ENCODE peak calls at places on chromosome 15, in five cellular contexts. O, E, N, D and K are unnamed samples.

GRCh38 chr15:85897818-85898717 is 103.3 kb upstream of the KLHL25 start:
- DNase-seq in O (no peak), E (no peak), N (no peak), D (peak), K (no peak)

GRCh38 chr15:87604857-87605446 is 651.6 kb downstream of the NTRK3 start:
- DNase-seq in O (no peak), E (peak), N (no peak), D (no peak), K (no peak)

GRCh38 chr15:43868412-43868811 is 41.6 kb downstream of the WDR76 start:
- DNase-seq in O (no peak), E (no peak), N (no peak), D (no peak), K (no peak)

GRCh38 chr15:90701880-90702630 is 15.1 kb upstream of the BLM start:
- DNase-seq in O (no peak), E (no peak), N (no peak), D (no peak), K (no peak)

GRCh38 chr15:101220060-101220459 is 31.8 kb downstream of the CHSY1 start:
- DNase-seq in O (no peak), E (no peak), N (no peak), D (no peak), K (no peak)

GRCh38 chr15:81189583-81190283 is 6.9 kb upstream of the IL16 start:
- DNase-seq in O (peak), E (no peak), N (peak), D (no peak), K (peak)

GRCh38 chr15:76340198-76340801 is 3.7 kb downstream of the ISL2 start:
- DNase-seq in O (no peak), E (peak), N (no peak), D (no peak), K (peak)

GRCh38 chr15:77091072-77091471 is 20.2 kb upstream of the TSPAN3 start:
- DNase-seq in O (no peak), E (no peak), N (no peak), D (no peak), K (no peak)

GRCh38 chr15:39744334-39745103 is 38.1 kb downstream of the FSIP1 start:
- DNase-seq in O (no peak), E (no peak), N (no peak), D (no peak), K (no peak)

GRCh38 chr15:80866936-80867335 is 87.8 kb downstream of the CEMIP start:
- DNase-seq in O (no peak), E (no peak), N (no peak), D (peak), K (no peak)

DNA sequence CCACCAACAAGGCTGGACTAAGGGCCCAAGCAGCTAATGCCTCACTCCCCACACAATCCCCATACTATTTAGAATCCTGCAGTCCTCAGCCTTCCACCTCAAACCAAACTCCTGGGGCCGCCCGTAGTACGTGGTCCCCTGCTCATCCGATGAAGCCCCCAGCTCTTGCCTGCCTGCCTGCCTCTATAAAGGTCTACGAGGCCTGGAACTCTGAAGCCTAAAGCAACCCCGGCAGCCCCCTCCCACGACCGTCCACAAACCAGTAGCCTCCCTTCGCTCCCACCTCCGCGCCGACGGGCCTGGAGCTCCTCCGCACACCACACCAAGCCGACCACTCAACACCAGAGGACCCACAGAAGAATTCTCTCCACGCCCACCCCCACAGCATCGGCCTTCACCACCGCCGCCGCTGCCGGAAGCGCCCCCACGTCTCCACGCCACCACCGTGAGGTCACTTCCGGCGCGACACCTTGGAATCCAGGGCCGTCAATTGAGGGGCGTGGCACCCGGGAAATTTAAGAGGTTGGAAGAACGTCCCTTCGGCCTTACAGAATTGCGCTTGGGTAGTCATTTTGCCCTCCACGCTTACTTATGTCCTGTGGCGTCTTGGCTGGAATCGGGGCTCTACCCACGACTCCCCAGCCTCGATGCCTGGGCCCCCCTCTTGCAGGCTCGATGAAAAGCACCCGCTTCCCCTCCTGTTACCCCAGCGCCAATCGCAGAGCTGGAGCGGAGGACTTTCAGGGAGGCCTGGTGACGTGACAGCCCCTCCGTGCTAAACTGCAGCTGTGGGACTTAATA is at the start of gene EDC3:
- DNase-seq in O (peak), E (peak), N (peak), D (peak), K (peak)
- H3K4ac ChIP-seq in O (peak), E (no peak), N (peak), D (peak), K (peak)

GRCh38 chr15:32030795-32031194 is 480 bp downstream of the CHRNA7 start:
- DNase-seq in O (no peak), E (no peak), N (no peak), D (no peak), K (no peak)
- H3K14ac ChIP-seq in O (no peak), E (peak), N (no peak), D (no peak), K (no peak)

DNA sequence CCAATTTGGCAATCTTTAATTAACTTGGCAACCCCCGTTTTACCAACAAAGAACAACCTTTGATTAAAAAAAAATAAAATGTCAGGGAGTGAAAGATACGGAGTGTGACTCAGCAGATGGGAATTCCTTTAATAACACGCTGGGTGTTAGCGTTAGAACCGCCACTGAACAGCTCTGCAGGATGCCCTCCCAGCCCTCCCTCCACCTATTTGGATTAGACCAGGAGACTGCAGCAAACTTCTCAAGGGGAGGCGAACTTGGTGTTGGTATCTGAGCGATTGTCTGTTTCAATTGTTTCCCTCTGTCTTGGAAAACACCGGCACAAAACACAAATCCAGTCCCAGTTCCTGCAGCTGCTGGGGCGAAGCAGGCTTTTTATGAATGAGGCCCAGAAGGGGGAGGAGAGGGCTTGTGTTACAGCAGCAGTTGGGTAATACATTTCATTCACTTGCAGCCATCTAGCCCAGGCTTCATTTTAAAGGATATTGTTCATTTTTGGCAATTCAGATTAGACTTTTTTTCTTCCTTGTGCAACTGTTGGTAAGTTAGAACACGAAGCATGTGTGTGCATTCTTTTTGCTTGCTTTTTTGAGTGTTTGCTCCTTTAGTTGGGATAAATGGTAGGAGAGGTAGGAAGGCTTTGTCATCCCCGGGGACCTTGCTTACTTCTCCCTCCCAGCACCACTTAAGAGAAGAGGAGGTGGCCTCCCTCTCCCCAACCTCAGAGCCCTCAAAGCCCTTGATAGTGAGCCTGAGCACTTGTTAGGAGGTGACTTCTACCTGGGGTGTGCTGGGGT is 152.3 kb downstream of the IGF1R start:
- DNase-seq in O (peak), E (peak), N (peak), D (peak), K (peak)
- H3K4ac ChIP-seq in O (peak), E (no peak), N (peak), D (no peak), K (peak)

GRCh38 chr15:59104602-59104911 is 389 bp upstream of the CCNB2 start:
- DNase-seq in O (no peak), E (no peak), N (no peak), D (no peak), K (no peak)
- H3K14ac ChIP-seq in O (peak), E (no peak), N (peak), D (no peak), K (no peak)

GRCh38 chr15:64808785-64809453 is 16.5 kb downstream of the PIF1 start:
- DNase-seq in O (no peak), E (no peak), N (no peak), D (peak), K (no peak)
- H3K4ac ChIP-seq in O (no peak), E (peak), N (no peak), D (peak), K (no peak)

GRCh38 chr15:66564136-66565041 is 1.4 kb downstream of the LCTL start:
- DNase-seq in O (no peak), E (no peak), N (no peak), D (no peak), K (no peak)

GRCh38 chr15:66565731-66566130 is at the start of gene LCTL:
- DNase-seq in O (peak), E (peak), N (no peak), D (no peak), K (peak)

GRCh38 chr15:66566963-66567531 is 1.2 kb upstream of the LCTL start:
- DNase-seq in O (peak), E (peak), N (peak), D (peak), K (peak)

GRCh38 chr15:66563566-66564110 is 2.2 kb downstream of the LCTL start:
- DNase-seq in O (no peak), E (no peak), N (peak), D (no peak), K (no peak)

GRCh38 chr15:66565141-66565595 is 630 bp downstream of the LCTL start:
- DNase-seq in O (no peak), E (no peak), N (no peak), D (no peak), K (no peak)
- H3K14ac ChIP-seq in O (peak), E (peak), N (no peak), D (no peak), K (peak)